ENCODE peak calls at places on chromosomes 2 and 18, in five cellular contexts. S is heart right ventricle, I is ovary, F is brain microvascular endothelial cell, M is fibroblast of lung. J is an unnamed sample.
A peak's percentile ranks its signal among the peaks of the same experiment; 100 is the strongest.

GRCh38 chr18:31102020-31102684 is at the start of gene DSC2:
- DNase-seq in S (peak; percentile 46), M (peak; percentile 11), F (no peak), I (peak; percentile 14), J (no peak)

GRCh38 chr18:53991202-53991601 is 233.3 kb downstream of the MBD2 start:
- DNase-seq in S (no peak), M (peak; percentile 85), F (peak; percentile 88), I (no peak), J (peak; percentile 67)

GRCh38 chr18:44900627-44901026 is 219.9 kb downstream of the SETBP1 start:
- DNase-seq in M (no peak), F (no peak), S (no peak), I (no peak), J (no peak)

GRCh38 chr2:8729939-8730338 is 48.1 kb downstream of the ID2 start:
- DNase-seq in I (no peak), S (peak; percentile 29), F (no peak), M (peak; percentile 34), J (no peak)

GRCh38 chr2:236338495-236339184 is 74.4 kb upstream of the ASB18 start:
- DNase-seq in S (peak; percentile 41), F (peak; percentile 50), I (peak; percentile 60), M (peak; percentile 62), J (no peak)

GRCh38 chr2:200966770-200967169 is 3.3 kb upstream of the ORC2 start:
- DNase-seq in F (peak; percentile 88), M (peak; percentile 72), S (no peak), I (no peak), J (peak; percentile 90)

GRCh38 chr2:127413782-127414743 is 4.2 kb upstream of the PROC start:
- DNase-seq in S (no peak), I (no peak), M (peak; percentile 68), F (no peak), J (peak; percentile 65)

GRCh38 chr18:72675394-72675793 is 131.3 kb upstream of the CBLN2 start:
- DNase-seq in I (no peak), M (peak; percentile 57), F (no peak), S (no peak), J (no peak)

GRCh38 chr2:144154205-144154604 is 365.7 kb downstream of the ZEB2 start:
- DNase-seq in F (no peak), I (no peak), S (no peak), M (no peak), J (peak; percentile 27)

GRCh38 chr2:69385443-69386151 is 1.4 kb downstream of the GFPT1 start:
- DNase-seq in M (no peak), F (no peak), S (no peak), I (no peak), J (peak; percentile 77)

GRCh38 chr2:207182916-207183315 is 17.2 kb upstream of the KLF7 start:
- DNase-seq in M (peak; percentile 80), F (no peak), I (no peak), S (no peak), J (peak; percentile 55)

GRCh38 chr2:44833123-44834069 is 108.1 kb upstream of the SIX3 start:
- DNase-seq in S (no peak), M (peak; percentile 14), F (peak; percentile 3), I (no peak), J (no peak)

GRCh38 chr18:34809697-34810096 is 99.6 kb downstream of the DTNA start:
- DNase-seq in M (peak; percentile 25), S (peak; percentile 41), I (peak; percentile 89), F (peak; percentile 30), J (peak; percentile 46)

GRCh38 chr18:13271512-13271911 is 53.0 kb downstream of the LDLRAD4 start:
- DNase-seq in F (no peak), M (no peak), S (peak; percentile 52), I (no peak), J (no peak)

GRCh38 chr18:48452863-48453323 is 43.7 kb upstream of the ZBTB7C start:
- DNase-seq in F (no peak), M (peak; percentile 55), I (no peak), S (no peak), J (peak; percentile 30)

DNA sequence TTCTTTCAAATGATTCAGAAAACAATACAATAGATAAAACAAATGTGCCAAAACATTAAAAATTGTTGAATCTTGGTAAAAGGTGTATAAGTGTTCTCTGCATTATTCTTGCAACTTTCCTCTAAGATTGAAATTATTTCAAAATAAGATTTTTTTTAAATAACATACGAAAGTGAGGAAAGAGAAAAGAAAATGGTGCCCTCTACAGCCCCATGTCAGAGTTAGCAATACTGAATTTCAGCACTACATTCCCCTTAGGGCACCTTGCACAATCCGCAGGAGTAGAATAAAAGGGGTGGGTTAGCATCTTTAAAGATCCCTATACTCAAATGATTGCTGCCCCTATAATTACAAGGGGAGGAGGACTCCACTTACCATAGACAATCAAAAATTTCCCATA is 433.7 kb downstream of the BCL11A start:
- DNase-seq in S (no peak), I (no peak), F (no peak), M (no peak), J (no peak)
- TF ChIP-seq CTCF in S (no peak), I (no peak), F (no peak), M (no peak), J (no peak)

GRCh38 chr2:179770029-179770428 is 91.4 kb downstream of the ZNF385B start:
- DNase-seq in M (no peak), F (no peak), S (no peak), I (no peak), J (no peak)
- H3K4me3 ChIP-seq in M (no peak overlapping the region), F (no peak overlapping the region), S (no peak overlapping the region), I (no peak overlapping the region), J (no peak overlapping the region)

GRCh38 chr2:226795281-226796011 is 4.2 kb downstream of the IRS1 start:
- DNase-seq in F (no peak), M (peak; percentile 33), I (peak; percentile 32), S (peak; percentile 36), J (no peak)

GRCh38 chr2:226797989-226798421 is 1.6 kb downstream of the IRS1 start:
- DNase-seq in I (no peak), F (no peak), M (no peak), S (peak; percentile 18), J (no peak)

GRCh38 chr2:226796012-226796839 is 3.4 kb downstream of the IRS1 start:
- DNase-seq in M (no peak), F (no peak), I (peak; percentile 28), S (peak; percentile 25), J (no peak)

GRCh38 chr2:226797289-226797988 is 2.2 kb downstream of the IRS1 start:
- DNase-seq in F (no peak), M (no peak), S (peak; percentile 52), I (peak; percentile 51), J (no peak)

GRCh38 chr2:226796840-226797288 is 2.8 kb downstream of the IRS1 start:
- DNase-seq in M (no peak), S (peak; percentile 46), I (peak; percentile 73), F (no peak), J (no peak)
- TF ChIP-seq CTCF in M (peak; percentile 72), S (peak; percentile 70), I (peak; percentile 73), F (peak; percentile 68), J (peak; percentile 43)

DNA sequence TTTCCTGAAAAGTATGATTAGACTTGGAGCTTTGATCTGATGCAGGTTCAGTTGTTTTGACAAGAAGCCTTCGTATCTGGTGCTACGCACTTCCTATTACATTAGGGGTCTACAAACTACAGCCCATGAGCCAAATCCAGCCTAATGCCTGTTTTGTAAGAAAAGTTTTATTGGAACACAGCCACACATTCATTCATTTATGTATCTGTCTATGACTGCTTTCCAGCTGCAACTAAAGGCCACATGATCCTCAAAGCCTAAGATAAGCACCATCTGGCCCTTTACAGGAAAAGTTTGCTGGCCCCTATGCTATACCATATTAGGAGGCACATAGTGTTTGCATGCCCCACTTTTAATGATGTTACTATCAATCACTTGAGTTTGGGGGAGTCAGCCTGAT is 26.0 kb downstream of the EIF2AK3 start:
- DNase-seq in F (peak; percentile 22), S (no peak), I (no peak), M (peak; percentile 34), J (peak; percentile 31)
- H3K4me3 ChIP-seq in F (no peak overlapping the region), S (no peak overlapping the region), I (no peak overlapping the region), M (no peak overlapping the region), J (no peak overlapping the region)

DNA sequence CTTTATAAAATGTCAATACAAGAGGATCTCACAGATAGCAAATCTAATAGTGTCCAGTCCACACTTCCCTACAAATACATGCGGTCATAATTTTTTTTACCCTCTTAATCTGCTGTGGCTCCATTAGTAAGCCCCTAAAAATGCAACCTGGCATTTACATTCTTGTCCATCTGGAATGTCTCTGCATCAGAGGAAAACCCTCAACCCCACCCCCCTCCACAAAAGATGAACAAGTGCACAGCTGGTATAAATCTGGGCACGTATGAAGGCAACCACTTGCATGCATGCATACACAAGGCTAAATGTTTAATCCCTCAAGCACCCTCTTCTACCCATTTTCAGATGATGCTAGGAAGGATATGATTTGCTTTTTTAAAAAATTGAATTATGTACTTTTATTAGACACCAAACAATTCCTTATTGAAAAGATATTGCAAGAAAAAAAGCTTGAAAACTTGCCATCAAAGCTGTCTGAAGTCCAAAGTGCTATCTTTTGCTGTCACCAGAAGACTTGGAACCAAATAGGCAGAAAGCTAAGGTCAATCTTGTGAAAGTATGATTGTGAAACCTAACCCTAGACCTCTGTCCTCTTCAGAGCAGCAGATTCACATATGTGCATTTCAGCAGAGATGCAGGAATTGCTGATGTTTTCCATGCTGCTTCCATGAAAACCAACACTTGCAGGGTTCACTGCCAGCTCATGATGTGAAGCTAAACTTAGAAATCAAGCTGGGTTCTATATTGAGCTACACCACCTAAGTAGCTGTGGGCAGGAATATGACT is 39.0 kb downstream of the IRS1 start:
- DNase-seq in F (peak; percentile 84), S (no peak), I (no peak), M (peak; percentile 94), J (peak; percentile 86)
- TF ChIP-seq CTCF in F (no peak), S (no peak), I (no peak), M (no peak), J (no peak)

DNA sequence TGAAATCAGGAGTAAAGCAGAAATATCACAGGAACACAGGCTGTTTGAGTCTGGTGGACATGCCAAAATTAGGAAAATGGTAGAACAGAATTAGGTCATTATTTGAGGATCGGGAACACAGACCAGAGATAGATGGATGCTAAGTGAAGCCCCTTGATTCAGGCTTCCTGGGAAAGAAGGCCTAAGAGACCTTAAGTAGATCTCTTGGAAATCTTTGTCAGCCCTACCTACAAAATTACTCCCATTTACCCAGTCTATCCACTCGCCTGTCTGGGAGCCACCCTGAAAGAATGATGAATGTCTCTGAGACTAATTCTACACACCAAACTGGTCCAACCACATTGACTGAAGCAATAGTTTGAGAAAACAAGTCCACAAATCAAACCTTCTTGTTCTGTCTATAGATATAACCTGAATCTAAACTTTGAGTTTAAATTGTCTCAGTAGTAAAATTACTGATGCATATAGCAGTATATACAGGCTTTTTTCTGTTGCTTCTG is 36.6 kb upstream of the TANK start:
- DNase-seq in F (peak; percentile 10), I (no peak), S (no peak), M (no peak), J (no peak)
- H3K4me3 ChIP-seq in F (no peak overlapping the region), I (no peak overlapping the region), S (no peak overlapping the region), M (no peak overlapping the region), J (no peak overlapping the region)

J was measured in fibroblast of the aortic adventitia.